ENCODE peak calls at places on chromosome 12, in four cellular contexts. F is WTC11, Q is HepG2, G is K562. J is an unnamed sample.

GRCh38 chr12:108854055-108854452 is 3.3 kb downstream of the SSH1 start:
- DNase-seq in F (no peak), G (peak; percentile 28), Q (peak; percentile 6), J (no peak)

GRCh38 chr12:3244219-3244750 is 167.1 kb downstream of the TSPAN9 start:
- DNase-seq in Q (no peak), G (no peak), F (no peak), J (no peak)

GRCh38 chr12:64390275-64390851 is at the start of gene C12orf56:
- DNase-seq in Q (no peak), F (peak; percentile 78), G (no peak), J (no peak)

GRCh38 chr12:116594325-116595038 is 35.3 kb downstream of the MAP1LC3B2 start:
- DNase-seq in Q (no peak), F (no peak), G (no peak), J (no peak)

GRCh38 chr12:292186-292585 is 29.6 kb upstream of the SLC6A13 start:
- DNase-seq in Q (no peak), G (no peak), F (no peak), J (no peak)

GRCh38 chr12:65741662-65742480 is 82.4 kb upstream of the HMGA2 start:
- DNase-seq in Q (peak; percentile 42), F (peak; percentile 78), G (no peak), J (peak; percentile 16)

GRCh38 chr12:122395319-122395718 is 27.1 kb downstream of the CLIP1 start:
- DNase-seq in F (no peak), G (peak; percentile 21), Q (no peak), J (no peak)

GRCh38 chr12:32603858-32604257 is 75.2 kb upstream of the DNM1L start:
- DNase-seq in Q (no peak), G (no peak), F (no peak), J (no peak)

GRCh38 chr12:42812086-42812485 is 222.5 kb upstream of the PRICKLE1 start:
- DNase-seq in G (no peak), Q (no peak), F (no peak), J (no peak)

GRCh38 chr12:14771651-14772137 is 31.6 kb downstream of the WBP11 start:
- DNase-seq in Q (no peak), F (peak; percentile 23), G (no peak), J (no peak)

GRCh38 chr12:115895247-115895646 is 382.2 kb downstream of the MED13L start:
- DNase-seq in F (peak; percentile 54), G (peak; percentile 12), Q (no peak), J (peak; percentile 37)

GRCh38 chr12:57161491-57161890 is 14.1 kb upstream of the LRP1-AS start:
- DNase-seq in Q (no peak), F (no peak), G (no peak), J (no peak)

GRCh38 chr12:4212845-4213244 is 60.7 kb upstream of the CCND2 start:
- DNase-seq in Q (no peak), F (no peak), G (no peak), J (no peak)

GRCh38 chr12:116695464-116695725 is 42.5 kb downstream of the SPRING1 start:
- DNase-seq in G (no peak), Q (no peak), F (no peak), J (no peak)

GRCh38 chr12:51890511-51891171 is 2.7 kb downstream of the ANKRD33 start:
- DNase-seq in G (no peak), Q (no peak), F (no peak), J (no peak)

GRCh38 chr12:114167431-114167830 is 201.3 kb upstream of the RBM19 start:
- DNase-seq in G (no peak), Q (no peak), F (no peak), J (no peak)

GRCh38 chr12:121917950-121918678 is at the start of gene CFAP251:
- DNase-seq in Q (no peak), F (peak; percentile 98), G (no peak), J (peak; percentile 55)

GRCh38 chr12:94377599-94377998 is 82.1 kb downstream of the CEP83 start:
- DNase-seq in Q (no peak), F (no peak), G (no peak), J (no peak)

GRCh38 chr12:106415134-106415533 is 57.6 kb downstream of the POLR3B start:
- DNase-seq in Q (no peak), F (no peak), G (no peak), J (no peak)

GRCh38 chr12:111361717-111362576 is 6.9 kb downstream of the PHETA1 start:
- DNase-seq in F (no peak), G (no peak), Q (peak; percentile 39), J (no peak)

GRCh38 chr12:11535127-11535526 is 114.3 kb upstream of the ETV6 start:
- DNase-seq in F (no peak), G (no peak), Q (no peak), J (no peak)

GRCh38 chr12:52766351-52767019 is 10.7 kb downstream of the KRT76 start:
- DNase-seq in F (no peak), G (no peak), Q (no peak), J (no peak)

GRCh38 chr12:12872139-12872933 is 19.0 kb upstream of the GPRC5A start:
- DNase-seq in F (no peak), G (no peak), Q (peak; percentile 46), J (no peak)

GRCh38 chr12:131592972-131593371 is 117.9 kb upstream of the SFSWAP start:
- DNase-seq in Q (no peak), F (no peak), G (no peak), J (no peak)

GRCh38 chr12:49057888-49058287 is 2.7 kb downstream of the KMT2D start:
- DNase-seq in F (no peak), G (peak; percentile 30), Q (no peak), J (no peak)

GRCh38 chr12:131218291-131219172 is 264.8 kb downstream of the ADGRD1 start:
- DNase-seq in F (peak; percentile 51), Q (no peak), G (no peak), J (no peak)

GRCh38 chr12:105933671-105934665 is 204.8 kb downstream of the NUAK1 start:
- DNase-seq in G (no peak), Q (no peak), F (no peak), J (no peak)

GRCh38 chr12:131860472-131861260 is 32.5 kb downstream of the MMP17 start:
- DNase-seq in G (peak; percentile 89), F (peak; percentile 68), Q (peak; percentile 94), J (peak; percentile 38)

GRCh38 chr12:65881965-65882413 is 57.7 kb downstream of the HMGA2 start:
- DNase-seq in G (peak; percentile 5), F (peak; percentile 25), Q (no peak), J (no peak)

GRCh38 chr12:108630481-108631207 is 3.0 kb downstream of the SELPLG start:
- DNase-seq in G (peak; percentile 31), Q (no peak), F (no peak), J (no peak)

GRCh38 chr12:57850924-57851323 is 4.4 kb upstream of the CTDSP2 start:
- DNase-seq in G (no peak), Q (no peak), F (no peak), J (no peak)

GRCh38 chr12:132095520-132096409 is 48.4 kb downstream of the DDX51 start:
- DNase-seq in F (no peak), Q (peak; percentile 10), G (no peak), J (no peak)

GRCh38 chr12:116670859-116671258 is 67.0 kb downstream of the SPRING1 start:
- DNase-seq in Q (no peak), F (no peak), G (no peak), J (no peak)

GRCh38 chr12:29902043-29902442 is 118.3 kb upstream of the TMTC1 start:
- DNase-seq in Q (no peak), G (no peak), F (no peak), J (no peak)

GRCh38 chr12:5059358-5059757 is 15.7 kb downstream of the KCNA5 start:
- DNase-seq in Q (no peak), G (no peak), F (no peak), J (no peak)

GRCh38 chr12:109291117-109291516 is 18.0 kb downstream of the FOXN4 start:
- DNase-seq in G (no peak), Q (no peak), F (no peak), J (no peak)

GRCh38 chr12:64900540-64900939 is 76.1 kb downstream of the TBC1D30 start:
- DNase-seq in Q (no peak), F (no peak), G (no peak), J (no peak)

GRCh38 chr12:86496595-86496994 is 240.4 kb upstream of the MGAT4C start:
- DNase-seq in G (no peak), Q (no peak), F (no peak), J (no peak)

GRCh38 chr12:52010152-52010622 is 3.4 kb downstream of the TAMALIN start:
- DNase-seq in Q (peak; percentile 72), G (peak; percentile 91), F (peak; percentile 81), J (peak; percentile 42)

GRCh38 chr12:21774358-21775129 is at the start of gene KCNJ8:
- DNase-seq in G (peak; percentile 84), F (peak; percentile 77), Q (no peak), J (peak; percentile 78)

GRCh38 chr12:88628856-88629509 is 48.7 kb upstream of the KITLG start:
- DNase-seq in F (no peak), Q (no peak), G (no peak), J (no peak)

GRCh38 chr12:88634008-88634407 is 53.7 kb upstream of the KITLG start:
- DNase-seq in F (no peak), Q (no peak), G (no peak), J (no peak)

GRCh38 chr12:88638956-88639355 is 58.7 kb upstream of the KITLG start:
- DNase-seq in F (no peak), G (no peak), Q (no peak), J (no peak)

GRCh38 chr12:88638388-88638787 is 58.1 kb upstream of the KITLG start:
- DNase-seq in G (no peak), Q (no peak), F (no peak), J (no peak)

DNA sequence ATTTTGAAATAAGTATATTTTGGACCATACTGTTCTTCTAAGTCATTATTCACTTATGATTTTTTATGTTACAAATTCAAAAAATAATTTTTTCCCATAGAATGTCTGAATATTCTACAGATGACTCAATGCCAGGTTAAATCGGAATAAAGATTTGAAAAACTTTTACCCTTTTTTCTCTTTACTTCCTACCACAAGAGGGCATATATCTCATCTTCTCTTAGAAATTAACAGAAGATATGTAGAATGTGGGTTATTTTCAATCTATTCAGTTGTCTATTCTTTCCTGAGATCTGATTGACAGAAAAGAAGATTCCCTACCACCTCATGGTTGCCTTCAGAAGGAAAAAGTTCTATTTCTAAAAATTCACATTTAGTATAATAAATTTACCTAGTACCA is 53.0 kb upstream of the KITLG start:
- DNase-seq in Q (no peak), F (no peak), G (no peak), J (no peak)
- TF ChIP-seq SP1 in Q (no peak), F (no peak), G (no peak), J (no peak)

DNA sequence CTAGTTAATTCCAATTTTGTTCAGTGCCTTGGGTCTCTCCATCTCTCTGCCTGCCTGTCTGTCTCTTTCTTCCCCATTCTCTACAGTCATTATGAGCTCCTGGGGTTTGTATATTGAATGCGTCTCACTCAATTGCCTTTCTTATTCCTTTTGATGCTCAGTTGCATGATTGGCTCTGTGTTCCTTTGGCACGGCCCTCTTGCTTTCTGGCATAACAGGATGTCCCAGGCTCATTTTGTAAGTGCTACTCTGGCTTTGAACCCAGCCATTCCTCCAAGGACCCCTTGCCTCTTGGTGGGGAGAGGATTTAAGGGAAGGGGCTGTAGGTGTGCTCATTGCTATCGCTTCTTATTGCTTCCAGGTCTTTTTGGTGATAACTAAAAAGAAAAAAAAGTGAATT is 35.6 kb downstream of the ZNF664 start:
- DNase-seq in G (no peak), F (no peak), Q (no peak), J (no peak)
- TF ChIP-seq ELF4 in G (no peak), F (no peak), Q (no peak), J (no peak)

GRCh38 chr12:129312048-129312447 is 458.8 kb downstream of the GLT1D1 start:
- DNase-seq in F (no peak), Q (no peak), G (no peak), J (no peak)
- TF ChIP-seq SP1 in F (no peak), Q (no peak), G (no peak), J (no peak)

GRCh38 chr12:127280393-127281275 is 986.3 kb upstream of the TMEM132C start:
- DNase-seq in G (peak; percentile 85), F (peak; percentile 74), Q (peak; percentile 4), J (peak; percentile 80)
- TF ChIP-seq ELF4 in G (no peak), F (no peak), Q (no peak), J (no peak)

J was measured in HEK293T.